ENCODE peak calls at places on chromosome 13, in nine cellular contexts. A is glutamatergic neuron; M is AG10803; T is CD4-positive, alpha-beta T cell; Z is heart right ventricle; Q is left ventricle myocardium inferior; B is choroid plexus epithelial cell; L is CD8-positive, alpha-beta T cell; H is MM.1S. P is an unnamed sample.

GRCh38 chr13:28953714-28954113 is 133.6 kb downstream of the MTUS2 start:
- DNase-seq in A (no peak), M (no peak), T (no peak), Z (no peak), Q (no peak), B (no peak), L (no peak), H (no peak), P (no peak)

GRCh38 chr13:73849292-73849691 is 284.9 kb downstream of the KLF12 start:
- DNase-seq in A (no peak), M (peak; percentile 59), T (no peak), Z (no peak), Q (no peak), B (peak; percentile 80), L (no peak), H (peak; percentile 21), P (peak; percentile 58)

GRCh38 chr13:29402168-29402621 is 193.3 kb downstream of the SLC7A1 start:
- DNase-seq in A (no peak), M (no peak), T (no peak), Z (no peak), Q (no peak), B (peak; percentile 44), L (no peak), H (peak; percentile 11), P (peak; percentile 25)

GRCh38 chr13:66553391-66553790 is 676.7 kb downstream of the PCDH9 start:
- DNase-seq in A (no peak), M (peak; percentile 8), T (no peak), Z (no peak), Q (no peak), B (peak; percentile 60), L (no peak), H (no peak), P (no peak)

GRCh38 chr13:106565127-106565775 is 2.7 kb downstream of the ARGLU1 start:
- DNase-seq in A (no peak), M (no peak), T (no peak), Z (no peak), Q (no peak), B (no peak), L (no peak), H (no peak), P (no peak)

GRCh38 chr13:53242015-53242414 is 213.4 kb downstream of the OLFM4 start:
- DNase-seq in A (no peak), M (no peak), T (no peak), Z (no peak), Q (no peak), B (no peak), L (no peak), H (no peak), P (no peak)

GRCh38 chr13:112779856-112780604 is 90.2 kb downstream of the ATP11A start:
- DNase-seq in A (no peak), M (peak; percentile 40), T (no peak), Z (no peak), Q (no peak), B (peak; percentile 23), L (no peak), H (no peak), P (no peak)

GRCh38 chr13:103133551-103133950 is 67.3 kb upstream of the SLC10A2 start:
- DNase-seq in A (no peak), M (no peak), T (no peak), Z (no peak), Q (no peak), B (no peak), L (no peak), H (no peak), P (no peak)

GRCh38 chr13:95229855-95230254 is 71.4 kb downstream of the ABCC4 start:
- DNase-seq in A (no peak), M (no peak), T (no peak), Z (no peak), Q (no peak), B (no peak), L (no peak), H (no peak), P (no peak)

GRCh38 chr13:51646041-51646670 is 61.9 kb downstream of the WDFY2 start:
- DNase-seq in A (no peak), M (no peak), T (peak; percentile 13), Z (no peak), Q (no peak), B (no peak), L (no peak), H (no peak), P (no peak)

GRCh38 chr13:113638173-113638746 is 19.7 kb downstream of the ATP4B start:
- DNase-seq in A (no peak), M (no peak), T (no peak), Z (no peak), Q (peak; percentile 8), B (no peak), L (no peak), H (no peak), P (no peak)

GRCh38 chr13:53206455-53206854 is 177.8 kb downstream of the OLFM4 start:
- DNase-seq in A (no peak), M (no peak), T (no peak), Z (no peak), Q (no peak), B (peak; percentile 4), L (no peak), H (no peak), P (peak; percentile 7)

GRCh38 chr13:112722433-112723250 is 32.8 kb downstream of the ATP11A start:
- DNase-seq in A (no peak), M (peak; percentile 31), T (no peak), Z (no peak), Q (peak; percentile 55), B (peak; percentile 75), L (no peak), H (no peak), P (peak; percentile 66)

GRCh38 chr13:51959773-51960172 is 51.5 kb downstream of the ATP7B start:
- DNase-seq in A (no peak), M (no peak), T (no peak), Z (no peak), Q (no peak), B (no peak), L (no peak), H (peak; percentile 59), P (no peak)

GRCh38 chr13:76813874-76814273 is 72.3 kb downstream of the KCTD12 start:
- DNase-seq in A (no peak), M (no peak), T (no peak), Z (no peak), Q (no peak), B (no peak), L (no peak), H (peak; percentile 38), P (no peak)

GRCh38 chr13:61410669-61411297 is 4.9 kb downstream of the PCDH20 start:
- DNase-seq in A (no peak), M (peak; percentile 4), T (no peak), Z (no peak), Q (no peak), B (peak; percentile 38), L (no peak), H (peak; percentile 15), P (peak; percentile 12)

DNA sequence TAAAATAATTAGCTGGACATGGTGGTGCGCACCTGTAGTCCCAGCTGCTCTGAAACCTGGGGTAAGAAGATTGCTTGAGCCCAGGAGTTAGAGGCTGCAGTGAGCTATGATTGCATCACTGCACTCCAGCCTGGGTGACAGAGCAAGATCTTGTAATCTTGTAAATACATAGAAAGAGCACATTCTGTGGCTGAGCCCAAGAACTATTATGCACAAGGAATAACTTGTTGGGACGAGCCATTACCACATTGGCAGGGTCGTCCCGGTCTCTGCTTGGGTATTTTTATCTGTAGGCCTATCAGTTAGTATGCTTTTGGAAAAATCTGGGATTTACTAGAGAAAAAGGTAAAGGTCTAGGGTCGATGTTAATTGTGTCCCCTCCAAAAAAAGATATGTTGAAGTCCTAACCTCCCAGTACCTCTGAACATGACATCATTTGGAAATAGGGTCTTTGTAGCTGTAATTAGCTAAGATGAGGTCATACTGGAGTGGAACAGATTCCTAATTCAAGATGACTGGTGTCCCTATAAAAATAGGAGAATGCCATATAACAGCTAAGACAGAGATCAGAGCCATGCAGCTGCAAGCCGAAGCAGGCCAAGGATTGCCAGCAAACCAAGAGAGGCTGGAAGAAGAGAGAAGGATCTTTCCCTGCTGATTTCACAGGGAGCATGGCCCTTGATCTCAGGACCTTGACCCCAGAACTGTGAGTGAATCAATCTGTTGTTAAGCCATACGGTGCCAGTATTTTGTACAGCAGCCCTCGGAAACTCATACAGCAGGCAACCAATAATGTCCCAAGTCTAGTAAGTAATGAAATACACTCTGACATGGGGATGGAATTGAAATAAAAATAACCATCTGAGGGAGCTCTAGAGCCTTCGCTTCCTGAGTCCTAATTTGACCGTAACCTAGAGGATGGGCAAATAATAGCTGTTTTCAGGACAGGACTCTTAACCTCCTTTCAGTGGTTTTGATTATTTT is 77.0 kb downstream of the TM9SF2 start:
- DNase-seq in A (no peak), M (peak; percentile 11), T (no peak), Z (no peak), Q (no peak), B (peak; percentile 63), L (no peak), H (peak; percentile 54), P (peak; percentile 28)
- TF ChIP-seq CTCF in A (no peak), M (peak; percentile 34), T (no peak), Z (peak; percentile 56), Q (peak; percentile 40), B (peak; percentile 58), L (no peak), H (peak; percentile 48), P (peak; percentile 36)

GRCh38 chr13:92896842-92897241 is 329.8 kb upstream of the GPC6 start:
- DNase-seq in A (no peak), M (peak; percentile 1), T (no peak), Z (no peak), Q (no peak), B (peak; percentile 75), L (no peak), H (peak; percentile 40), P (peak; percentile 27)
- TF ChIP-seq CTCF in A (peak; percentile 40), M (no peak), T (no peak), Z (no peak), Q (no peak), B (peak; percentile 46), L (no peak), H (peak; percentile 24), P (no peak)

DNA sequence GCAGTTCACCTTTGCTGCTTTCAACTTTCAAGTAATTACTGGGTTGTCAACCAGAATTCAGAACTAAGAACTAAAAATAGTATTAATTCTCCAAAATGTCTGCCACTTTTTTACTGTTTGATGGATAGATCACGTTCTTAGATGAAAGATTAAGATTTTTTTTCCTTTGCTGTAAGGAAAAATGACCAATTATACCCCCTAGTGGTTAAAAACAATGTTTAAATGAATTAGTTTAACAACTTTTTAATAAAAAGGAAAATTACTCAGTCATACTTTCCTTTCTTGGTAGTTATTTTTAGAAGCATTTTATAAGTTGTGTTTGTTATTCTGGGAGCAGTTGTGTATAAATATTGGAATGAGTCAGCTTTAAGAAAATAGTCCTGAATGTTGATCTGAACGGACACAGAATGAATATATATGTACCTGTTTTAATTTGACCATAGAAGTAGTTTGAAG is 4.6 kb downstream of the TM9SF2 start:
- DNase-seq in A (no peak), M (peak; percentile 20), T (no peak), Z (no peak), Q (no peak), B (peak; percentile 51), L (no peak), H (no peak), P (peak; percentile 45)
- TF ChIP-seq CTCF in A (peak; percentile 65), M (peak; percentile 48), T (peak; percentile 67), Z (peak; percentile 50), Q (peak; percentile 48), B (no peak), L (peak; percentile 81), H (peak; percentile 41), P (peak; percentile 29)

DNA sequence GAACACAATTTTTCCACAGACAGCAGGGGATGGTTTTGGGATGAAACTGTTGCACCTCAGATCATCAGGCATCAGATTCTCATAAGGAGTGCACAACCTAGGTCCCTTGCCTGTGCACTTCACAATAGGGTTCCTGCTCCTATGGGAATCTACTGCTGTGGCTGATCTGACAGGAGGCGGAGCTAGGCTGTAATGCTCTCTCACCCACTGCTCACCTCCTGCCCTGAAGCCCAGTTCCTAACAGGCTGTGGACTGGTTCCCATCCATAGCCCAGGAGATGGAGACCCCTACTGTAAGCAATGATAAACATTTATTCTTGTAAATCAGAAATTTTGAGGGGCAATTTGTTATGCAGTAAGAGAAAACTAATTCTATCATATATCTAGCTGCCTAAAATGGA is 1234.7 kb downstream of the SLITRK1 start:
- DNase-seq in A (no peak), M (no peak), T (no peak), Z (no peak), Q (no peak), B (no peak), L (no peak), H (no peak), P (no peak)
- TF ChIP-seq CTCF in A (no peak), M (no peak), T (no peak), Z (no peak), Q (no peak), B (no peak), L (no peak), H (no peak), P (no peak)

P was measured in fibroblast of mammary gland.